ENCODE peak calls at places on chromosome 15, in seven cellular contexts. V is HepG2, S is IMR-90, H is A549, L is K562, O is GM12878, G is H1. W is an unnamed sample.

GRCh38 chr15:25859838-25860645 is 3.1 kb downstream of the ATP10A start:
- DNase-seq in V (no peak), S (no peak), H (no peak), L (no peak), O (no peak), G (no peak), W (no peak)

GRCh38 chr15:39869251-39869650 is 50.8 kb downstream of the GPR176 start:
- DNase-seq in V (no peak), S (no peak), H (no peak), L (no peak), O (no peak), G (no peak), W (no peak)

GRCh38 chr15:93359037-93359779 is 270.2 kb upstream of the RGMA start:
- DNase-seq in V (no peak), S (no peak), H (no peak), L (no peak), O (no peak), G (no peak), W (no peak)

GRCh38 chr15:25186411-25186810 is 231.6 kb downstream of the SNRPN start:
- DNase-seq in V (no peak), S (no peak), H (no peak), L (no peak), O (no peak), G (no peak), W (no peak)

GRCh38 chr15:65512807-65513416 is 4.6 kb downstream of the DPP8 start:
- DNase-seq in V (no peak), S (no peak), H (no peak), L (peak), O (no peak), G (no peak), W (no peak)

GRCh38 chr15:70289191-70289955 is 191.7 kb upstream of the TLE3 start:
- DNase-seq in V (no peak), S (no peak), H (no peak), L (no peak), O (no peak), G (no peak), W (no peak)

GRCh38 chr15:65904301-65904700 is 35.0 kb downstream of the RAB11A start:
- DNase-seq in V (no peak), S (peak), H (no peak), L (peak), O (no peak), G (peak), W (no peak)

GRCh38 chr15:76871930-76872329 is 33.2 kb downstream of the SCAPER start:
- DNase-seq in V (no peak), S (no peak), H (no peak), L (no peak), O (no peak), G (no peak), W (no peak)

GRCh38 chr15:80404719-80405553 is 754 bp downstream of the ARNT2 start:
- DNase-seq in V (no peak), S (peak), H (peak), L (no peak), O (no peak), G (peak), W (peak)

GRCh38 chr15:58864602-58865419 is 68.7 kb downstream of the SLTM start:
- DNase-seq in V (peak), S (no peak), H (no peak), L (no peak), O (no peak), G (peak), W (peak)

GRCh38 chr15:39195988-39196486 is 384.8 kb upstream of the THBS1 start:
- DNase-seq in V (no peak), S (peak), H (peak), L (no peak), O (no peak), G (no peak), W (no peak)

GRCh38 chr15:64702816-64703631 is 72.4 kb downstream of the RBPMS2 start:
- DNase-seq in V (peak), S (peak), H (peak), L (peak), O (peak), G (peak), W (peak)

GRCh38 chr15:35738370-35738769 is 192.4 kb upstream of the DPH6 start:
- DNase-seq in V (no peak), S (peak), H (no peak), L (no peak), O (no peak), G (no peak), W (no peak)

GRCh38 chr15:80804970-80805495 is 25.9 kb downstream of the CEMIP start:
- DNase-seq in V (peak), S (no peak), H (peak), L (no peak), O (no peak), G (no peak), W (no peak)

GRCh38 chr15:74843891-74844299 is 939 bp upstream of the ULK3 start:
- DNase-seq in V (no peak), S (no peak), H (no peak), L (peak), O (no peak), G (no peak), W (peak)

GRCh38 chr15:70672081-70672480 is 91.3 kb downstream of the UACA start:
- DNase-seq in V (no peak), S (no peak), H (no peak), L (no peak), O (peak), G (no peak), W (no peak)

GRCh38 chr15:70234256-70234965 is 136.7 kb upstream of the TLE3 start:
- DNase-seq in V (no peak), S (peak), H (no peak), L (no peak), O (no peak), G (no peak), W (no peak)

GRCh38 chr15:26082833-26083174 is 219.7 kb upstream of the ATP10A start:
- DNase-seq in V (no peak), S (no peak), H (no peak), L (no peak), O (no peak), G (no peak), W (no peak)

GRCh38 chr15:70508561-70509281 is 254.6 kb downstream of the UACA start:
- DNase-seq in V (peak), S (peak), H (peak), L (no peak), O (no peak), G (no peak), W (no peak)

GRCh38 chr15:28125673-28126651 is 26.8 kb upstream of the OCA2 start:
- DNase-seq in V (peak), S (peak), H (peak), L (peak), O (no peak), G (no peak), W (peak)

DNA sequence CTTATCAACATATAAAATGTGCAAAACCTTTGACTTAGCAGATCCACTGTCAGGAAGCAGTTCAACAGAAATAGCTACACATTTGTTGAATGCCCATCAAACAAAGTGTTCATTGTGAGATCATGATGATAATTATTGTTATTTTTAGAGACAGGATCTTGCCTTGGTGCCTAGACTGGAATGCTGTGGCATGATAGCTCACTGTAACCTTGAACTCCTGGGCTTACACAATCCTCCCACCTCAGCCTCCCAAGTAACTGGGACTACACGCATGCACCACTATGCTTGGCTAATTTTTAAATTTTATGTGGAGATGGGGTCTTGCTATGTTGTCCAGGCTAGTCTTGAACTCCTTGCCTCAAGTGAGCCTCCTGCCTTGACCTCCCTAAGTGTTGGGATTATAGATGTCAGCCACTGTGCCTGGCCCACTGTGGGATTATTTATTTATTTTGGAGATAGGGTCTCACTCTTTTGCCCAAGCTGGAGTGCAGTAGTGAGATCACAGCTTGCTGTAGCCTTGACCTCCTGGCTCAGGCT is 8.8 kb downstream of the MAP2K5 start:
- DNase-seq in V (peak), S (no peak), H (no peak), L (no peak), O (no peak), G (no peak), W (no peak)
- TF ChIP-seq RFX5 in V (no peak), S (no peak), H (no peak), L (no peak), O (no peak), G (no peak), W (no peak)

GRCh38 chr15:57555270-57555669 is 36.4 kb upstream of the MYZAP start:
- DNase-seq in V (no peak), S (peak), H (no peak), L (no peak), O (no peak), G (no peak), W (no peak)
- H3K4me2 ChIP-seq in V (no peak), S (no peak), H (no peak), L (no peak), O (no peak), G (no peak), W (no peak)

DNA sequence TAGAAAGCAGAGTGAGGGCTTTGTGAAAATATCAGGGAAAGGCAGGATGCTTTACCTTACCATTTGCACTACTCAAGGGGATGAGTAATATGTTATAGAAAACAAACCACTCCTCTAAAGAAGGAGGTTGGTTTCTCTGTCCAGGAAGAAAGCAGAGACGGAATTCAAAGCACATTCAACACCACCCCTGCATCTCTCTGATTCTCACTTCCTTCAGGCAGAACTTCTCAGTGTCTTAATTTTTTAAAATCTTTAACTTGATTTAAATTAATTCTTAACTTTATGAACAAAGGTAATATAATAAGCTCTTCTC is 82.4 kb downstream of the NR2F2 start:
- DNase-seq in V (no peak), S (no peak), H (no peak), L (no peak), O (no peak), G (no peak), W (no peak)
- TF ChIP-seq RFX5 in V (no peak), S (no peak), H (no peak), L (no peak), O (no peak), G (no peak), W (no peak)

GRCh38 chr15:45200799-45201556 is 13.2 kb upstream of the SHF start:
- DNase-seq in V (peak), S (peak), H (peak), L (peak), O (peak), G (peak), W (peak)

GRCh38 chr15:45199136-45199810 is 11.5 kb upstream of the SHF start:
- DNase-seq in V (peak), S (no peak), H (peak), L (no peak), O (peak), G (no peak), W (no peak)

GRCh38 chr15:45197512-45197911 is 9.7 kb upstream of the SHF start:
- DNase-seq in V (no peak), S (no peak), H (no peak), L (no peak), O (no peak), G (no peak), W (no peak)

GRCh38 chr15:45200001-45200798 is 12.4 kb upstream of the SHF start:
- DNase-seq in V (peak), S (peak), H (peak), L (peak), O (peak), G (peak), W (peak)

GRCh38 chr15:45198337-45199135 is 10.8 kb upstream of the SHF start:
- DNase-seq in V (peak), S (peak), H (peak), L (peak), O (peak), G (peak), W (peak)
- H3K4me2 ChIP-seq in V (peak), S (peak), H (peak), L (peak), O (peak), G (peak), W (peak)

DNA sequence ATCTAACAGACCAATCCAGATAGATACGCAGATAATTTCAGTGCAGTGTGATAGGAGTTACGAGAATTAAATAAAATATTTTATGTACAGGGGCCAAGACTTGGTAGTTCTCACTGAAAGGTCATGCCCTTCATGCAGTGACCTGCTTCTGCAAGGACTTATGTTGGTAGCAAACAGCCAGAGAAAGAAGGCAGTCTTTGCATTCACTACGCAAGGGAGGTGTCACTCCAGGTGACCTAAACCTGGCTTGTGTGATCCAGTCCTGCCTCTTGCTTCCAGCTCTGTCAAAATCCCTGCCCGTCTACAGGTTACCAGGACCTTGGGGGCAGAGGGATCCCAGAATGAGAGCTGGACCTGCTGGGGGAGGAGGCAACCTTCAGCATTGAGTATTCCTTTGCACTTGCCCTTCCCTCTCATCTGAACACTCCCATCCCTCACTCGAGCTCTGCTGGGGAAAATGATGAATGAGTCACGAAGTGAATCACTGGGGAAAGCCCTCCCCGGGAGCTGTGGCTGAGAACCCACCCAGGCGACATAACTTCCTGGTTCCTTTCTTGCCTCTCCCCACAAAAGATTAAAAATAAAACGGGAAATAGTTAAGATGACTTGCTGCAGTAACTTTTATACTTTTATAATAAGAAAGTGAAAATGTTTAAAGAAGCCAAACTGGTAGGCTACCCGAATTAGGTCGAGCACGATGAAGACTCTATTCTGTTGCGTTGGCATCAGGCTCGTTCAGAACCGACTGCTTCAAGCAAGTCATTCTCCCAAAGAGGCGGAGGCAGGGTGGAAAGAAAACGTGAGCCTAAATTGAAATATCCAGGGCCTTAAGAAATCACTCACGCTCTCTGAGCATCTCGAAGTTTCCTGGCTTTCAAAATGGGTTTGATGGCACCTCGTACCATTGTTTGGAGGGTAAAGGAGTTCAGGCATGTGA is 216.1 kb downstream of the SLCO3A1 start:
- DNase-seq in V (no peak), S (peak), H (peak), L (no peak), O (peak), G (no peak), W (no peak)
- TF ChIP-seq RFX5 in V (no peak), S (no peak), H (no peak), L (no peak), O (no peak), G (no peak), W (no peak)

DNA sequence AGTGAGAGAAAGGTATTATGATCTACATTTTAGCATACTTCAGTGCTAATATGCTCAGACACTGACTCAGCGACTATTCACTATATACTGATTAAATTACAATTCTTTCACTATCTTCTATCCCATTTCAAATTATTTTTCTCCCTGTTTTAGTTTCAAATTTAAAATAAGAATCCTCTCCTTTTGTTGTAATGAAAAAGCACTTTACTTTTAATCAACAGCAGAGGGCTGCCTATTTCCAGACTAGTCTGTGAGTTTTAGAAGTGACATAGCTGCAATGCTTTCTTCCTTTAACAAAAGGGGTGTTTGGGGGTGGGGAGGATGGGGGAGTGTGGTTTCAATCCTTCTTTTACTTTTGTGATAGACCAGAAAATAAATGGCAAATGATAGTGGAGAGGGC is 2.4 kb downstream of the NEDD4 start:
- DNase-seq in V (no peak), S (no peak), H (no peak), L (no peak), O (no peak), G (no peak), W (no peak)
- H3K4me2 ChIP-seq in V (no peak), S (no peak), H (peak), L (no peak), O (peak), G (no peak), W (peak)

GRCh38 chr15:63244399-63244798 is 33.0 kb upstream of the APH1B start:
- DNase-seq in V (no peak), S (no peak), H (no peak), L (no peak), O (no peak), G (no peak), W (no peak)
- TF ChIP-seq RFX5 in V (no peak), S (no peak), H (no peak), L (no peak), O (no peak), G (no peak), W (no peak)

GRCh38 chr15:85786778-85787114 is 8.0 kb downstream of the KLHL25 start:
- DNase-seq in V (peak), S (no peak), H (no peak), L (no peak), O (no peak), G (no peak), W (no peak)
- H3K4me2 ChIP-seq in V (peak), S (no peak), H (peak), L (no peak), O (no peak), G (no peak), W (peak)

W was measured in SK-N-SH.